ENCODE peak calls at places on chromosomes 5 and 9, in nine cellular contexts. L is heart left ventricle; T is brain microvascular endothelial cell; E is thyroid gland; R is WERI-Rb-1; Q is MM.1S; S is activated CD8-positive, alpha-beta T cell treated with anti-CD3 and anti-CD28 coated beads for 36 hours; H is fibroblast of mammary gland; D is OCI-LY7. Z is an unnamed sample.

GRCh38 chr5:143436871-143437270 is 33.4 kb upstream of the NR3C1 start:
- DNase-seq in L (no peak), T (no peak), E (no peak), R (no peak), Q (no peak), S (no peak), H (peak), D (no peak), Z (no peak)

GRCh38 chr9:111730937-111731567 is 63.7 kb downstream of the SHOC1 start:
- DNase-seq in L (no peak), T (peak), E (no peak), R (no peak), Q (no peak), S (no peak), H (peak), D (no peak), Z (no peak)

GRCh38 chr5:130796902-130797301 is 368.2 kb downstream of the HINT1 start:
- DNase-seq in L (no peak), T (no peak), E (no peak), R (no peak), Q (no peak), S (no peak), H (no peak), D (no peak), Z (no peak)

GRCh38 chr5:180096616-180097015 is 25.1 kb upstream of the RNF130 start:
- DNase-seq in L (no peak), T (no peak), E (no peak), R (no peak), Q (no peak), S (no peak), H (no peak), D (no peak), Z (no peak)

GRCh38 chr9:120876842-120877240 is at the start of gene PHF19:
- DNase-seq in L (peak), T (no peak), E (peak), R (no peak), Q (peak), S (peak), H (peak), D (no peak), Z (no peak)

GRCh38 chr9:95127249-95128176 is 190.0 kb downstream of the FANCC start:
- DNase-seq in L (peak), T (peak), E (peak), R (peak), Q (peak), S (peak), H (peak), D (peak), Z (peak)

GRCh38 chr9:136590788-136591187 is 44.9 kb upstream of the NOTCH1 start:
- DNase-seq in L (no peak), T (no peak), E (no peak), R (no peak), Q (no peak), S (no peak), H (no peak), D (no peak), Z (no peak)

GRCh38 chr5:35202319-35203111 is 27.8 kb downstream of the PRLR start:
- DNase-seq in L (peak), T (peak), E (peak), R (peak), Q (no peak), S (peak), H (peak), D (peak), Z (peak)

GRCh38 chr5:58258984-58259684 is 200.8 kb downstream of the PLK2 start:
- DNase-seq in L (no peak), T (no peak), E (no peak), R (no peak), Q (no peak), S (no peak), H (no peak), D (no peak), Z (no peak)

GRCh38 chr5:145198871-145199270 is 636.3 kb downstream of the PRELID2 start:
- DNase-seq in L (no peak), T (no peak), E (no peak), R (no peak), Q (no peak), S (no peak), H (no peak), D (no peak), Z (no peak)

GRCh38 chr9:74132986-74133385 is 364.1 kb upstream of the RORB start:
- DNase-seq in L (no peak), T (no peak), E (peak), R (no peak), Q (no peak), S (no peak), H (no peak), D (no peak), Z (no peak)

GRCh38 chr5:127425868-127426267 is 91.6 kb upstream of the PRRC1 start:
- DNase-seq in L (no peak), T (no peak), E (no peak), R (no peak), Q (no peak), S (no peak), H (no peak), D (no peak), Z (no peak)

GRCh38 chr5:55159763-55160492 is at the start of gene GPX8:
- DNase-seq in L (peak), T (peak), E (peak), R (peak), Q (peak), S (peak), H (peak), D (peak), Z (no peak)

GRCh38 chr9:126581893-126582292 is 31.8 kb upstream of the LMX1B start:
- DNase-seq in L (no peak), T (no peak), E (no peak), R (no peak), Q (no peak), S (no peak), H (no peak), D (no peak), Z (no peak)

GRCh38 chr5:91928751-91929521 is 545.8 kb upstream of the ARRDC3 start:
- DNase-seq in L (no peak), T (no peak), E (no peak), R (no peak), Q (peak), S (no peak), H (peak), D (peak), Z (no peak)

GRCh38 chr9:127586537-127586936 is 25.5 kb upstream of the STXBP1 start:
- DNase-seq in L (peak), T (peak), E (peak), R (peak), Q (peak), S (peak), H (peak), D (peak), Z (peak)

GRCh38 chr9:77019810-77020437 is 469 bp downstream of the FOXB2 start:
- DNase-seq in L (no peak), T (no peak), E (no peak), R (no peak), Q (no peak), S (peak), H (no peak), D (no peak), Z (no peak)

GRCh38 chr5:171492781-171493180 is 73.3 kb downstream of the FGF18 start:
- DNase-seq in L (no peak), T (no peak), E (no peak), R (no peak), Q (no peak), S (no peak), H (peak), D (no peak), Z (no peak)

GRCh38 chr5:59158165-59158564 is 575.3 kb downstream of the RAB3C start:
- DNase-seq in L (peak), T (peak), E (no peak), R (no peak), Q (no peak), S (no peak), H (peak), D (no peak), Z (no peak)

GRCh38 chr9:75651709-75652108 is 238.8 kb upstream of the PCSK5 start:
- DNase-seq in L (no peak), T (no peak), E (no peak), R (no peak), Q (no peak), S (no peak), H (no peak), D (no peak), Z (no peak)

GRCh38 chr5:173477320-173478055 is 139.0 kb downstream of the BOD1 start:
- DNase-seq in L (no peak), T (peak), E (no peak), R (no peak), Q (no peak), S (no peak), H (peak), D (no peak), Z (no peak)

GRCh38 chr9:127283917-127284316 is 19.3 kb downstream of the GARNL3 start:
- DNase-seq in L (no peak), T (peak), E (peak), R (peak), Q (no peak), S (peak), H (peak), D (peak), Z (no peak)

GRCh38 chr5:179730852-179731251 is 1.8 kb upstream of the MAML1 start:
- DNase-seq in L (no peak), T (no peak), E (no peak), R (no peak), Q (peak), S (no peak), H (no peak), D (no peak), Z (no peak)

GRCh38 chr5:54115768-54116403 is 194.5 kb downstream of the ARL15 start:
- DNase-seq in L (no peak), T (no peak), E (no peak), R (no peak), Q (no peak), S (no peak), H (peak), D (no peak), Z (no peak)

GRCh38 chr5:72920690-72921089 is 35.2 kb upstream of the FCHO2 start:
- DNase-seq in L (no peak), T (no peak), E (no peak), R (no peak), Q (peak), S (no peak), H (peak), D (peak), Z (no peak)

GRCh38 chr5:10434392-10434791 is 7.3 kb upstream of the ROPN1L start:
- DNase-seq in L (no peak), T (no peak), E (no peak), R (no peak), Q (no peak), S (no peak), H (peak), D (no peak), Z (no peak)

GRCh38 chr5:150492621-150493020 is 15.3 kb upstream of the NDST1 start:
- DNase-seq in L (no peak), T (peak), E (no peak), R (peak), Q (no peak), S (no peak), H (peak), D (no peak), Z (no peak)

GRCh38 chr5:56123531-56124243 is 109.4 kb downstream of the ANKRD55 start:
- DNase-seq in L (peak), T (peak), E (no peak), R (peak), Q (no peak), S (peak), H (peak), D (no peak), Z (no peak)

GRCh38 chr5:133396187-133396621 is 216.1 kb downstream of the FSTL4 start:
- DNase-seq in L (no peak), T (no peak), E (no peak), R (no peak), Q (no peak), S (no peak), H (no peak), D (no peak), Z (no peak)

GRCh38 chr9:115115924-115116323 is 2.0 kb downstream of the TNC start:
- DNase-seq in L (no peak), T (peak), E (no peak), R (no peak), Q (no peak), S (no peak), H (peak), D (no peak), Z (no peak)

GRCh38 chr5:131611064-131611381 is 24.0 kb downstream of the RAPGEF6 start:
- DNase-seq in L (no peak), T (no peak), E (no peak), R (no peak), Q (no peak), S (no peak), H (no peak), D (no peak), Z (no peak)

GRCh38 chr9:129036923-129037766 is 719 bp downstream of the MIGA2 start:
- DNase-seq in L (no peak), T (no peak), E (no peak), R (no peak), Q (no peak), S (peak), H (no peak), D (no peak), Z (no peak)
- TF ChIP-seq CTCF in L (no peak), T (no peak), E (no peak), R (peak), Q (no peak), S (no peak), H (no peak), D (no peak), Z (no peak)

DNA sequence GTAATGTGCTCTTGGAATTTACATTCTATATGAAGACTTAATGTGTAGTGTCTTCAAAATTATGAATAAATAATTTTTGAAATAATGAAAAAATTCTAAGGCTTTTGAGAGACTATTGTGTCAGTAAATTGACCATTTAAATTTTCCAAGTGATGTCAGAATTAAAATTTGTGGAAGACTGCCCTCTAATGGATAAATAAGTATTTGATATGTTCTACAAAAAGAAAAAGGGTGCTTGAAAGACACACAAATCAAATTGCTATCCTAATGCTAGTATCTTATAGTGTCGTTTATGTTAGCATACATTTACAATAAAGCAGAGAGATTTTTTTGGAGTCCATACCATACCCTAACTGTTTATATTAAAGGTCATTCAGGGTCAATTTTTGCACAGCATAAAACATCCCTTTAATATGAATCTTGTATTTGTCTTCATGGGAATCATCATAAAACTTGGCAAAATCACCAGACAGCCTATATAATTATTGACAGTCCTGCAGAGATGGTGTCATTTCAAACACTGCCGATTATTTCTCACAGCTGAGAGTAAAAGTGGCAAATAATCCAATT is 120.8 kb upstream of the SLC27A6 start:
- DNase-seq in L (no peak), T (no peak), E (no peak), R (no peak), Q (peak), S (no peak), H (peak), D (no peak), Z (no peak)
- TF ChIP-seq CTCF in L (peak), T (no peak), E (peak), R (no peak), Q (peak), S (no peak), H (peak), D (peak), Z (peak)

GRCh38 chr5:31573494-31573893 is 41.4 kb downstream of the C5orf22 start:
- DNase-seq in L (no peak), T (no peak), E (no peak), R (no peak), Q (no peak), S (no peak), H (no peak), D (no peak), Z (no peak)
- TF ChIP-seq CTCF in L (no peak), T (no peak), E (no peak), R (no peak), Q (no peak), S (no peak), H (no peak), D (no peak), Z (no peak)

GRCh38 chr5:1203968-1204692 is 2.7 kb downstream of the SLC6A19 start:
- DNase-seq in L (no peak), T (no peak), E (no peak), R (no peak), Q (no peak), S (no peak), H (no peak), D (no peak), Z (no peak)

GRCh38 chr5:1202798-1203185 is 1.4 kb downstream of the SLC6A19 start:
- DNase-seq in L (no peak), T (no peak), E (no peak), R (no peak), Q (no peak), S (no peak), H (no peak), D (no peak), Z (no peak)

GRCh38 chr5:1205255-1206180 is 4.1 kb downstream of the SLC6A19 start:
- DNase-seq in L (no peak), T (no peak), E (no peak), R (no peak), Q (no peak), S (no peak), H (no peak), D (no peak), Z (no peak)

GRCh38 chr5:1203311-1203967 is 2.0 kb downstream of the SLC6A19 start:
- DNase-seq in L (no peak), T (no peak), E (no peak), R (no peak), Q (no peak), S (no peak), H (no peak), D (no peak), Z (no peak)

DNA sequence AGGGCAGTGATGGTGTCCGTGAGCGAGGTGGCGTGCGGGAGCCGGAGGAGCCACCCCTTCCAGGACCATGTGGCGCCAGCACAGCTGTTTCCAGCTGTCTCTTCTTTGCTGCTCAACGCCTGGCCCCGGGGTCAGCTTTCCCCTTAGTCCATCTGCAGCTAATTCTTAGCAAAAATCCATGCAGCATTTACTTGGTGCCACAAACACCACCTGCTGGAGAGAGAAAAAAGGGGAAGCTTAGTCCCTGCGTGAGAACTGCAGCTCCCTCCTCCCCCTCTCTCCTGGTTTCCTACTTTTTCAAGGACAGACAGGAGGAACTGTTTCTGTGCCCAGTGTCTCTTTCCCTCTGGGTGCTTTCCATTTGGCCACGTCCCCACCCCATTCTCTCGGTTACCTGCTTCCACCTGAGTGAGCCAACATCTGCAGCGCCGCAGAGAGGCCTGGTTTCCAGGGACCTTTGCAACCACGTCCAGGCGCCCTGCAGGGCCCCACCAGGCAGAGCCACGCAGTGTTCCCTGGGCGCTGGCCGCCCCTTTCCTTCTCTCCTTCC is 3.4 kb downstream of the SLC6A19 start:
- DNase-seq in L (no peak), T (peak), E (no peak), R (peak), Q (no peak), S (no peak), H (peak), D (peak), Z (no peak)
- TF ChIP-seq CTCF in L (no peak), T (peak), E (no peak), R (peak), Q (peak), S (no peak), H (peak), D (no peak), Z (peak)

GRCh38 chr5:138653502-138653901 is 78.3 kb upstream of the HSPA9 start:
- DNase-seq in L (no peak), T (peak), E (no peak), R (peak), Q (peak), S (peak), H (peak), D (no peak), Z (no peak)
- TF ChIP-seq CTCF in L (no peak), T (peak), E (no peak), R (peak), Q (peak), S (no peak), H (peak), D (no peak), Z (peak)

GRCh38 chr5:106267256-106267655 is 1403.5 kb downstream of the EFNA5 start:
- DNase-seq in L (no peak), T (no peak), E (no peak), R (no peak), Q (no peak), S (no peak), H (no peak), D (no peak), Z (no peak)

DNA sequence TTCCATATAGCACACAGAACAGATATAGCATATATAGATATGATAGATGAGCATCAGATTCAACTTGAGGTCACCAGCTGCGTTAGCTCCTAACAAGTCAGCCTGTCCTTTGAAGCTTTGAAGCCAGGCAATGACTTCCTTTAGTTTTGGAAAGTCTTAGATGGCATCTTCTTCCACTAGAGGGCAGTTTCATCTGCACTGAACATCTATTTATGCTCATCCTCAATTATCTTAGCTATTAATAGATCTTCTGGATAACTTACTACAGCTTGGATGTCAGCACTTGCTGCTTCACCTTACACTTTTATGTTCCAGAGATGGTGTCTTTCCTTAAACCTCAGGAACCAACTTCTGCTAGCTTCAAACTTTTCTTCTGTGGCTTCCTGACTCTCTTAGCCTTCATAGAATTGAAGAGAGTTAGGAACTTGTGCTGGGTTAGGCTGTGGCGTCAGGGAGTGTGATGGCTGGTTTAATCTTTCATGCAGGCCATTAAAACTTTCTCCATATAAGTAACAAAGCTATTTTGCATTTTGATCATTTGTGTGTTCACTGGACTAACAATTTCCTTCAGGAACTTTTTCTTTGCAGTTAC is 1401.4 kb downstream of the EFNA5 start:
- DNase-seq in L (no peak), T (peak), E (no peak), R (no peak), Q (no peak), S (no peak), H (peak), D (peak), Z (no peak)
- TF ChIP-seq CTCF in L (peak), T (peak), E (peak), R (peak), Q (peak), S (no peak), H (peak), D (peak), Z (peak)

DNA sequence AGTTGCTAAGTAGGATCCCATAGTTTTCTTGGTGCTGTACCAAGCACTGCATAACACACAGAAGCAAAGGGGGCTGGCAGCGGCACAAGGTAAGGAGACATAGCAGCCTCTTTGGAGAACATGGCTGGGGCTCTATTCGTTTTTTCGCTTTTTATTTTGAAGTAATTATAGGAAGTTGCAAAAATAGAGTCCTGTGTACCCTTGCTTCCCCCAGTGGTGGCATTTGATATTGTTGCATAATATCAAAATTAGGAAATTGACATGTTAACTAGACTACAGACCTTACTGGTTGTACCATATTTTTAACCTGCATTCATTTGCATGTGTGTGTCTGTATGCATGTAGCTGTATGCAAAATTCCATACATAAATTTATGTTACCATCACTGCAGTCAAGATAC is 6.6 kb upstream of the UBQLN1 start:
- DNase-seq in L (no peak), T (no peak), E (no peak), R (no peak), Q (no peak), S (no peak), H (no peak), D (peak), Z (no peak)
- TF ChIP-seq CTCF in L (no peak), T (peak), E (peak), R (no peak), Q (peak), S (peak), H (peak), D (peak), Z (peak)

Z was measured in progenitor cell of endocrine pancreas.